ENCODE peak calls at places on chromosomes 5 and 9, in ten cellular contexts. K is COR-L47, M is T-cell, G is omental fat pad, W is T1000, T is AG08396, U is hepatocyte, V is HS-27A, Z is ovary, I is epithelial cell of prostate. Y is an unnamed sample.

GRCh38 chr9:136835162-136835931 is 6.9 kb upstream of the AJM1 start:
- DNase-seq in K (no peak), M (no peak), G (no peak), W (no peak), T (no peak), U (no peak), V (no peak), Z (no peak), I (no peak), Y (no peak)

GRCh38 chr9:121463026-121463827 is 36.4 kb downstream of the GGTA1 start:
- DNase-seq in K (no peak), M (peak), G (no peak), W (no peak), T (peak), U (peak), V (no peak), Z (peak), I (no peak), Y (no peak)

GRCh38 chr5:40733842-40734563 is 21.8 kb downstream of the TTC33 start:
- DNase-seq in K (no peak), M (no peak), G (no peak), W (no peak), T (no peak), U (peak), V (no peak), Z (no peak), I (no peak), Y (no peak)

GRCh38 chr5:151255621-151256286 is 2.8 kb downstream of the GM2A start:
- DNase-seq in K (no peak), M (no peak), G (no peak), W (no peak), T (no peak), U (no peak), V (no peak), Z (no peak), I (no peak), Y (no peak)

GRCh38 chr5:83924171-83924570 is 203.5 kb upstream of the HAPLN1 start:
- DNase-seq in K (no peak), M (no peak), G (no peak), W (no peak), T (no peak), U (no peak), V (peak), Z (no peak), I (no peak), Y (no peak)

GRCh38 chr5:35878079-35878478 is 21.4 kb downstream of the IL7R start:
- DNase-seq in K (no peak), M (no peak), G (no peak), W (no peak), T (no peak), U (no peak), V (no peak), Z (no peak), I (no peak), Y (no peak)

GRCh38 chr5:7869474-7870136 is 657 bp downstream of the MTRR start:
- DNase-seq in K (no peak), M (peak), G (no peak), W (no peak), T (peak), U (peak), V (no peak), Z (no peak), I (no peak), Y (no peak)

GRCh38 chr5:89374144-89374784 is 491.3 kb upstream of the MEF2C start:
- DNase-seq in K (peak), M (no peak), G (no peak), W (no peak), T (no peak), U (no peak), V (no peak), Z (no peak), I (no peak), Y (no peak)

GRCh38 chr5:33195431-33196128 is 245.2 kb upstream of the TARS1 start:
- DNase-seq in K (no peak), M (no peak), G (no peak), W (no peak), T (peak), U (no peak), V (peak), Z (no peak), I (no peak), Y (no peak)

GRCh38 chr9:93052791-93053540 is 5.5 kb upstream of the SUSD3 start:
- DNase-seq in K (no peak), M (peak), G (no peak), W (no peak), T (no peak), U (no peak), V (no peak), Z (peak), I (no peak), Y (no peak)

GRCh38 chr5:116045821-116046220 is 13.5 kb downstream of the ARL14EPL start:
- DNase-seq in K (no peak), M (no peak), G (no peak), W (no peak), T (no peak), U (no peak), V (no peak), Z (no peak), I (no peak), Y (no peak)

GRCh38 chr9:105206821-105207699 is 37.4 kb upstream of the SLC44A1 start:
- DNase-seq in K (no peak), M (no peak), G (no peak), W (no peak), T (no peak), U (no peak), V (no peak), Z (no peak), I (no peak), Y (no peak)

GRCh38 chr5:96459313-96460109 is 26.5 kb upstream of the PCSK1 start:
- DNase-seq in K (peak), M (no peak), G (no peak), W (no peak), T (no peak), U (no peak), V (no peak), Z (no peak), I (no peak), Y (no peak)

GRCh38 chr5:115389074-115389798 is 92.8 kb upstream of the CCDC112 start:
- DNase-seq in K (no peak), M (no peak), G (no peak), W (no peak), T (no peak), U (no peak), V (no peak), Z (no peak), I (no peak), Y (no peak)

GRCh38 chr9:134289241-134289875 is 36.9 kb upstream of the RXRA start:
- DNase-seq in K (no peak), M (no peak), G (no peak), W (no peak), T (no peak), U (no peak), V (no peak), Z (no peak), I (no peak), Y (no peak)

GRCh38 chr9:95349109-95350038 is 31.9 kb upstream of the FANCC start:
- DNase-seq in K (no peak), M (no peak), G (no peak), W (no peak), T (no peak), U (peak), V (no peak), Z (no peak), I (no peak), Y (no peak)

GRCh38 chr5:53488195-53488594 is 7.8 kb downstream of the FST start:
- DNase-seq in K (no peak), M (no peak), G (no peak), W (no peak), T (no peak), U (no peak), V (no peak), Z (no peak), I (no peak), Y (no peak)

GRCh38 chr5:31186672-31187267 is 6.7 kb upstream of the CDH6 start:
- DNase-seq in K (peak), M (no peak), G (no peak), W (no peak), T (peak), U (peak), V (no peak), Z (no peak), I (no peak), Y (no peak)

GRCh38 chr5:39446231-39446630 is 21.5 kb upstream of the DAB2 start:
- DNase-seq in K (no peak), M (no peak), G (no peak), W (no peak), T (no peak), U (no peak), V (no peak), Z (no peak), I (no peak), Y (no peak)

GRCh38 chr9:70954607-70955143 is 166.7 kb downstream of the TRPM3 start:
- DNase-seq in K (no peak), M (no peak), G (no peak), W (no peak), T (no peak), U (no peak), V (no peak), Z (no peak), I (no peak), Y (no peak)

GRCh38 chr5:56405116-56405515 is 172.0 kb upstream of the ANKRD55 start:
- DNase-seq in K (no peak), M (no peak), G (no peak), W (no peak), T (no peak), U (no peak), V (no peak), Z (no peak), I (no peak), Y (no peak)

GRCh38 chr5:66307647-66308257 is 163.7 kb downstream of the SREK1 start:
- DNase-seq in K (peak), M (no peak), G (no peak), W (no peak), T (peak), U (peak), V (peak), Z (no peak), I (no peak), Y (peak)